ENCODE peak calls at places on chromosome 19, in six cellular contexts. Y is uterus, P is mesenchymal stem cell, T is right cardiac atrium, C is stomach, S is cardiac muscle cell. E is an unnamed sample. For H3K4me1 and H3K27me3, the result is how much of the 10 kb centered on the place peaks cover.

GRCh38 chr19:42529248-42529764 is 1.0 kb upstream of the CEACAM1 start:
- DNase-seq in Y (peak), P (peak), T (peak), C (peak), S (peak), E (peak)

GRCh38 chr19:10152100-10152499 is 32.4 kb upstream of the EIF3G start:
- DNase-seq in Y (no peak), P (no peak), T (no peak), C (no peak), S (no peak), E (no peak)

GRCh38 chr19:1284979-1285736 is 515 bp upstream of the EFNA2 start:
- DNase-seq in Y (no peak), P (no peak), T (no peak), C (no peak), S (peak), E (no peak)

GRCh38 chr19:47257411-47258169 is 1.3 kb downstream of the CCDC9 start:
- DNase-seq in Y (peak), P (no peak), T (peak), C (no peak), S (no peak), E (no peak)

GRCh38 chr19:8585894-8586750 is 8.9 kb upstream of the MYO1F start:
- DNase-seq in Y (no peak), P (peak), T (peak), C (peak), S (peak), E (peak)

GRCh38 chr19:35115538-35115951 is at the start of gene FXYD3:
- DNase-seq in Y (no peak), P (no peak), T (peak), C (peak), S (no peak), E (no peak)

GRCh38 chr19:41999878-42000208 is 5.8 kb upstream of the ATP1A3 start:
- DNase-seq in Y (no peak), P (no peak), T (no peak), C (no peak), S (no peak), E (no peak)

GRCh38 chr19:791605-792360 is 5.5 kb upstream of the PTBP1 start:
- DNase-seq in Y (no peak), P (no peak), T (no peak), C (no peak), S (no peak), E (no peak)

GRCh38 chr19:1266818-1267440 is 2.2 kb upstream of the CIRBP start:
- DNase-seq in Y (peak), P (no peak), T (peak), C (peak), S (peak), E (peak)

GRCh38 chr19:41588497-41589209 is 12.7 kb downstream of the CEACAM21 start:
- DNase-seq in Y (no peak), P (peak), T (peak), C (no peak), S (peak), E (no peak)

GRCh38 chr19:31349160-31349881 is at the start of gene TSHZ3:
- DNase-seq in Y (peak), P (peak), T (peak), C (peak), S (peak), E (peak)

GRCh38 chr19:46416077-46416709 is 2.8 kb upstream of the CCDC8 start:
- DNase-seq in Y (peak), P (peak), T (peak), C (peak), S (peak), E (peak)

GRCh38 chr19:35231956-35232746 is 3.6 kb upstream of the FAM187B start:
- DNase-seq in Y (no peak), P (no peak), T (no peak), C (no peak), S (no peak), E (no peak)

GRCh38 chr19:22619371-22619770 is 14.8 kb upstream of the ZNF492 start:
- DNase-seq in Y (no peak), P (no peak), T (peak), C (no peak), S (no peak), E (no peak)

GRCh38 chr19:37778613-37779138 is 710 bp downstream of the ZNF573 start:
- DNase-seq in Y (no peak), P (peak), T (no peak), C (no peak), S (peak), E (no peak)

GRCh38 chr19:6276447-6276846 is 3.3 kb downstream of the MLLT1 start:
- DNase-seq in Y (peak), P (peak), T (peak), C (no peak), S (peak), E (peak)

GRCh38 chr19:34336781-34337271 is 28.2 kb upstream of the GPI start:
- DNase-seq in Y (no peak), P (peak), T (no peak), C (no peak), S (peak), E (no peak)

GRCh38 chr19:45154064-45154827 is 6.5 kb downstream of the NKPD1 start:
- DNase-seq in Y (no peak), P (peak), T (peak), C (no peak), S (no peak), E (no peak)

GRCh38 chr19:42115705-42116104 is 16.5 kb downstream of the POU2F2 start:
- DNase-seq in Y (no peak), P (no peak), T (no peak), C (no peak), S (no peak), E (no peak)

GRCh38 chr19:40576181-40576584 is 490 bp upstream of the SHKBP1 start:
- DNase-seq in Y (no peak), P (no peak), T (no peak), C (no peak), S (no peak), E (no peak)

GRCh38 chr19:40575326-40575725 is 1.3 kb upstream of the SHKBP1 start:
- DNase-seq in Y (no peak), P (no peak), T (no peak), C (no peak), S (no peak), E (no peak)

GRCh38 chr19:40580619-40581018 is 3.9 kb downstream of the SHKBP1 start:
- DNase-seq in Y (no peak), P (no peak), T (no peak), C (no peak), S (no peak), E (no peak)

GRCh38 chr19:40578442-40578908 is 1.8 kb downstream of the SHKBP1 start:
- DNase-seq in Y (no peak), P (peak), T (no peak), C (no peak), S (no peak), E (no peak)

DNA sequence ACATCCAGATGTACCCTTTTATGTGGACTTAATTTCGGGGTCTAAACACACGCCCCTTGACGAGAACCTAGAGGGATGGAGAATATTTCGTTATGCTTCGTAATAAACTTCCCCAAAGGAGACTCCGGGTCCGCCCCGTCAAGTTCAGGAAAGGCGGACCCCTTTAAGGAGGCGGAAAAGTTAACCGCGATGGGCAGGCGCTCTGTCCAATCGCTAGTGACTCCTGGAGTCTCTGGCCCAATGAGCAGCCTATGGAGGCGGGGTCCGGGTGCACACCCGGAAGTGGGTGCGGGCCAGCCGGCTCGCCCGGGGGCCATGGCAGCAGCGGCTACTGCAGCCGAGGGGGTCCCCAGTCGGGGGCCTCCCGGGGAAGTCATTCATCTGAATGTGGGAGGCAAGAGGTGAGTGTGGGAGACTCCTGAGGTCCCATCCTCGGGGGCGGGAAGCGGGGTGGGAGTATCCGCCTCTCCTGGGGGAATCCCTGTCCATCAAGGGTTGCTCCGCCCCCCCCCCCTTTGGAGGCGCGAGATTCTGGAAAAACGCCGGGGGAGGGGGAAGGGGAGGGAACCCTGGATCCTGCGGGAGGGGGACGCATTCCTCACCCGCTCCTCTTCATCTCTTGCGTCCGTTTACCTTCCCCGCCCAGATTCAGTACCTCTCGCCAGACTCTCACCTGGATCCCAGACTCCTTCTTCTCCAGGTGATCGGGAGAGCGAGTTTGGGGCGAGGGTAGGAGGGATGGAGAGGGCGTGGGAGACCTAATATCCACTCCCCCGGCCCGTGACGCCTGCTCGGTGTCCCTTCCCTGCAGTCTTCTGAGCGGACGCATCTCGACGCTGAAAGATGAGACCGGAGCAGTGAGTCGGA is at the start of gene SHKBP1:
- DNase-seq in Y (peak), P (peak), T (peak), C (peak), S (peak), E (peak)
- H3K4me1 ChIP-seq in Y (under half), P (under half), T (under half), C (under half), S (under half), E (under half)

DNA sequence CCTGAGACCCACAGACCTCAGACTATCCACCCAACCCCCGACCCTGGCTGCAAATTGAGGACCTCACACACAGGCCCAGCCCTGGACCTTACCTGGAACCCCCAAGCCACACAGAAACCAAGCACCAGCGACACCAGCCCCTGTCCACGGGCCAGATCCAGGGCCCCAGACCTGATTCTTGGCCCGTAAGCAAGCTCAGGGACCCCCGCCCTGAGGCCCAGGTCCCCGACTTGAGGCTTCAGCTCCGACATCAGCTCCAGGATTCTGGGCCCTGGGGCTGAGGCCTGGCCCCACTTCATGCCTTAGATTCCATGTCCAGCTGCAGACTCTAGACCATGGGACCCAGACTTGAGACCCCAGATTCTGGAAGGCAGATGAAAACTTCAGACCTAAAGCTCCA is 6.3 kb downstream of the TTYH1 start:
- DNase-seq in Y (no peak), P (no peak), T (peak), C (no peak), S (no peak), E (no peak)
- H3K27me3 ChIP-seq in Y (under half), P (half or more), T (under half), C (half or more), S (half or more), E (under half)

DNA sequence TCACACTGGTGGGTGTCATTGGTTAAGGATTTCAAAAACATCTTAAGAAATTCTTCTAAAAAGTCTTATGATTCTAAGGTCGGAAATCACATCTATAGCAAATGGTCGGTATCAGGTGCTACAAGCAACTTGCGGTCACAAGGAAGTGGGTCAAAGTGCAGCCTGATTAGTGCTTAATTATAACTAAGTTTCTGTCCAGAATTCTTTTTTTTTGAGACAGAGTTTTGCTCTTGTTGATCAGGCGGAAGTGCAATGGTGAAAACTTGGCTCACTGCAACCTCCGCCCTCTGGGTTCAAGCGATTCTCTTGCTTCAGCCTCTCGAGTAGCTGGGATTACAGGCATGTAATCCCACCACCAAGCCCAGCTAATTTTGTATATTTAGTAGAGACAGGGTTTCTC is 1.2 kb upstream of the GDF15 start:
- DNase-seq in Y (no peak), P (no peak), T (no peak), C (no peak), S (no peak), E (no peak)
- H3K4me1 ChIP-seq in Y (under half), P (under half), T (under half), C (half or more), S (under half), E (under half)

GRCh38 chr19:4582112-4582553 is 22.6 kb upstream of the SEMA6B start:
- DNase-seq in Y (no peak), P (no peak), T (no peak), C (no peak), S (no peak), E (no peak)

GRCh38 chr19:4584670-4585460 is 25.4 kb upstream of the SEMA6B start:
- DNase-seq in Y (no peak), P (peak), T (no peak), C (no peak), S (no peak), E (no peak)

GRCh38 chr19:4582980-4583842 is 23.7 kb upstream of the SEMA6B start:
- DNase-seq in Y (no peak), P (no peak), T (no peak), C (no peak), S (no peak), E (no peak)

GRCh38 chr19:4585556-4585955 is 26.1 kb upstream of the SEMA6B start:
- DNase-seq in Y (no peak), P (no peak), T (no peak), C (no peak), S (no peak), E (no peak)

DNA sequence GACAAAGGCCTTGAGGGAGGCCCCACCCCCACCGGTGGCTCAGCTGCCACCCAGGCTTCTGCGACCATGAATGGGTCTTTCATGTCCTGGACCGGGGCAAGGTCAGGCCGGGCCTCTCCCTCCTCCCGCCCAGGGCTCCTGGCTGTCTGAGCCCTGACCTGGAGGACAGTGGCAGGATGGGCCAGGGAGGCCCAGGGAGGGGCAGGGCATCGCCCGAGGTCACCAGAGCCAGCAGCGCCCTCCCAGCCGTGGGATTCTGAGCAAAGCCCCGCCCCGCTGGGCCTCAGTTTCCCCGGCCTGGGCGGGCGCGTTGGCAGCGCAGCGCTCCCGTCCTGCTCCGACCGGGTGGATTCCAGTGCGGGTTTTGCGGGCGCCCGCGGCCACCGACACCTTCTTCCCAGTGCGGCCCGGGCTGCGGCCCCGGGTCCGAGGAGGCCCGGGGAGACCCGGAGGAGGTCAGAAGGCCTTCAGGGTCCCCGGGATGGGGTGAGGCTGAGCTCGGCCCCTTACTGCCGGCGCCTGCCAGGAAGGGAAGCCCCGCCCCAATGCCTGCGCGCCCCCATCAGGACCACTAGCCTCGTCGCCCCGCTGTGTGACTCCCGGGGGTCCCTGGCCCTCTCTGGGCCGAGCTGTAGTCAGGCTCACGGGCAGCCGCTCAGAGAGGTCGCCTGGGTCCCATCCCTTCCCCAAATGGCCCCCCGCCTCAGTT is 24.6 kb upstream of the SEMA6B start:
- DNase-seq in Y (no peak), P (peak), T (peak), C (no peak), S (no peak), E (no peak)
- H3K27me3 ChIP-seq in Y (under half), P (under half), T (under half), C (half or more), S (under half), E (under half)

GRCh38 chr19:4979211-4979807 is 10.4 kb downstream of the KDM4B start:
- DNase-seq in Y (no peak), P (no peak), T (peak), C (no peak), S (no peak), E (no peak)
- H3K4me1 ChIP-seq in Y (under half), P (half or more), T (under half), C (half or more), S (under half), E (under half)

DNA sequence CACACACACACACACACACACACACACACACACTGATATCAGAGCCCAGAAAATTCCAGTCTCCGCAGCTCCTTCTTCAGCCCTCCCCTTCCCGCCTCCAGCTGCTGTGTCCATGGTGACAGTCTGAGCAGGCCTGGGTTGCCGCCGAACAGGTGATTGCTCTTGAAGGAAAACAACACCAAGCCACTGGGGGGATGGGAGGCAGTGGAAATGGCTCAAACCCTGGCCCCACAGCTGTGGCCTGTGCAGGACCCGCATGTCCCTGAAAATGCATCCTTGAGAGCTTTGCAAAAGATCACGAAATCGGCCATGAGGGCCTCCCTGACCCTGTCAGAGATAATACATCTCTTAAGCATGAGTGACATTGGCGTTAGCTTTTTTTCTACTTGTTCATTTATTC is 117.9 kb upstream of the PEG3 start:
- DNase-seq in Y (no peak), P (no peak), T (no peak), C (no peak), S (no peak), E (no peak)
- H3K27me3 ChIP-seq in Y (under half), P (under half), T (under half), C (under half), S (under half), E (under half)

DNA sequence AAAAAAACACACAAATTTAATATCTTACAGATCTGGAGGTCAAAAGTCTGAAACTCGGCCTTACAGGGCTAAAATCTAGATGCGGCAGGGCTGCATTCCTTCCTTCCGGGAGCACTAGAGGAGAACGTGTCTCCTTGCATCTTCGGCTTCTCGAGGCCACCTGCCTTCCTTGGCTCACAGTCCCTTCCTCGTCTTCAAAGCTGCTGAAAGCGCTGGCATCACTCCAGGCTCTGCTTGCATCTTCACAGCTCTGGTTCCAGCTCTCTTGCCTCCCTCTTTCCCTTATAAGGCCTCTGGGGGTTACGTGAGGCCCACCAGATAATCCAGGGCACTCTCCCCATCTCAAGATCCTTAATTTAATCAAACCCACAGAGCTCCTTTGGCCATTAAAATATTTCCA is 10.5 kb downstream of the XRCC1 start:
- DNase-seq in Y (no peak), P (no peak), T (no peak), C (no peak), S (no peak), E (no peak)
- H3K4me1 ChIP-seq in Y (under half), P (under half), T (under half), C (under half), S (under half), E (under half)

E was measured in lung.